ENCODE peak calls at places on chromosomes 11 and 22, in four cellular contexts. U, Q, G and Z are unnamed samples.

GRCh38 chr11:34665077-34665835 is 44.4 kb downstream of the EHF start:
- DNase-seq in U (no peak), Q (no peak), G (no peak), Z (no peak)

GRCh38 chr11:36177837-36178236 is 111.4 kb downstream of the COMMD9 start:
- DNase-seq in U (no peak), Q (no peak), G (no peak), Z (no peak)

GRCh38 chr11:76763573-76764348 is 19.4 kb upstream of the TSKU start:
- DNase-seq in U (no peak), Q (no peak), G (no peak), Z (no peak)

GRCh38 chr22:35219012-35219411 is 38.3 kb upstream of the HMGXB4 start:
- DNase-seq in U (peak), Q (no peak), G (no peak), Z (no peak)

GRCh38 chr11:19819148-19819547 is 106.5 kb downstream of the NAV2 start:
- DNase-seq in U (no peak), Q (no peak), G (no peak), Z (no peak)

GRCh38 chr11:3826721-3827120 is 14.0 kb downstream of the RHOG start:
- DNase-seq in U (no peak), Q (no peak), G (no peak), Z (no peak)

GRCh38 chr22:30878516-30879365 is 89.8 kb downstream of the MORC2 start:
- DNase-seq in U (peak), Q (no peak), G (no peak), Z (no peak)

GRCh38 chr11:44033411-44033850 is 14.3 kb upstream of the ACCSL start:
- DNase-seq in U (no peak), Q (no peak), G (no peak), Z (no peak)

GRCh38 chr11:46338988-46339666 is 8.1 kb upstream of the DGKZ start:
- DNase-seq in U (no peak), Q (no peak), G (no peak), Z (no peak)

GRCh38 chr11:117918366-117919255 is 10.6 kb downstream of the TMPRSS13 start:
- DNase-seq in U (no peak), Q (no peak), G (peak), Z (no peak)

GRCh38 chr22:30863161-30863833 is 105.3 kb downstream of the MORC2 start:
- DNase-seq in U (no peak), Q (no peak), G (peak), Z (no peak)

GRCh38 chr11:29210426-29210825 is 806.4 kb downstream of the KCNA4 start:
- DNase-seq in U (no peak), Q (no peak), G (no peak), Z (no peak)

GRCh38 chr11:122069946-122070345 is 46.1 kb downstream of the BLID start:
- DNase-seq in U (peak), Q (no peak), G (no peak), Z (no peak)

GRCh38 chr22:43242627-43243026 is 55.7 kb upstream of the TTLL12 start:
- DNase-seq in U (no peak), Q (no peak), G (no peak), Z (no peak)

GRCh38 chr11:15136166-15136565 is 21.4 kb downstream of the INSC start:
- DNase-seq in U (no peak), Q (no peak), G (no peak), Z (no peak)

GRCh38 chr11:134443246-134443645 is 31.2 kb upstream of the B3GAT1 start:
- DNase-seq in U (no peak), Q (no peak), G (no peak), Z (no peak)

GRCh38 chr11:31782243-31782642 is 28.9 kb downstream of the PAX6 start:
- DNase-seq in U (no peak), Q (no peak), G (no peak), Z (no peak)

GRCh38 chr22:40782521-40782920 is 36.6 kb downstream of the SLC25A17 start:
- DNase-seq in U (no peak), Q (no peak), G (no peak), Z (no peak)

GRCh38 chr22:26981520-26981919 is 324.1 kb downstream of the MIAT start:
- DNase-seq in U (no peak), Q (no peak), G (no peak), Z (no peak)

GRCh38 chr11:22079133-22079847 is 113.6 kb upstream of the ANO5 start:
- DNase-seq in U (no peak), Q (no peak), G (no peak), Z (no peak)

GRCh38 chr22:49936973-49937757 is 18.7 kb downstream of the CRELD2 start:
- DNase-seq in U (no peak), Q (no peak), G (peak), Z (no peak)

GRCh38 chr11:86408845-86409244 is 34.2 kb downstream of the CCDC81 start:
- DNase-seq in U (no peak), Q (no peak), G (no peak), Z (no peak)